ENCODE peak calls at places on chromosomes 13 and 19, in nine cellular contexts. One of them, this sample, is unnamed. For H3K4me1, the result is how much of the 10 kb centered on the place peaks cover.

GRCh38 chr13:113906566-113906965 is 42.7 kb upstream of the GAS6 start:
- DNase-seq in left lung: no peak
- DNase-seq in GM12878: no peak
- DNase-seq in stomach: peak
- DNase-seq in H9: no peak
- DNase-seq in aorta: no peak
- DNase-seq in esophagus squamous epithelium: no peak
- DNase-seq in testis: no peak
- DNase-seq in CD4-positive, CD25-positive, alpha-beta regulatory T cell: no peak
- DNase-seq in this sample: no peak

GRCh38 chr13:48562296-48563066 is 29.6 kb upstream of the RCBTB2 start:
- DNase-seq in left lung: no peak
- DNase-seq in GM12878: peak
- DNase-seq in stomach: no peak
- DNase-seq in H9: no peak
- DNase-seq in aorta: no peak
- DNase-seq in esophagus squamous epithelium: no peak
- DNase-seq in testis: no peak
- DNase-seq in CD4-positive, CD25-positive, alpha-beta regulatory T cell: peak
- DNase-seq in this sample: no peak

GRCh38 chr13:24267283-24267682 is 42.1 kb upstream of the C1QTNF9 start:
- DNase-seq in left lung: no peak
- DNase-seq in GM12878: peak
- DNase-seq in stomach: no peak
- DNase-seq in H9: no peak
- DNase-seq in aorta: no peak
- DNase-seq in esophagus squamous epithelium: no peak
- DNase-seq in testis: peak
- DNase-seq in CD4-positive, CD25-positive, alpha-beta regulatory T cell: no peak
- DNase-seq in this sample: no peak

GRCh38 chr13:107834717-107835116 is 380.6 kb downstream of the LIG4 start:
- DNase-seq in left lung: no peak
- DNase-seq in GM12878: no peak
- DNase-seq in stomach: no peak
- DNase-seq in H9: no peak
- DNase-seq in aorta: no peak
- DNase-seq in esophagus squamous epithelium: no peak
- DNase-seq in testis: no peak
- DNase-seq in CD4-positive, CD25-positive, alpha-beta regulatory T cell: no peak
- DNase-seq in this sample: no peak

GRCh38 chr13:35953537-35954206 is 177.5 kb downstream of the DCLK1 start:
- DNase-seq in left lung: peak
- DNase-seq in GM12878: no peak
- DNase-seq in stomach: peak
- DNase-seq in H9: peak
- DNase-seq in aorta: peak
- DNase-seq in esophagus squamous epithelium: no peak
- DNase-seq in testis: peak
- DNase-seq in CD4-positive, CD25-positive, alpha-beta regulatory T cell: no peak
- DNase-seq in this sample: peak

GRCh38 chr13:20709782-20710181 is 6.3 kb downstream of the IL17D start:
- DNase-seq in left lung: no peak
- DNase-seq in GM12878: no peak
- DNase-seq in stomach: no peak
- DNase-seq in H9: no peak
- DNase-seq in aorta: no peak
- DNase-seq in esophagus squamous epithelium: no peak
- DNase-seq in testis: no peak
- DNase-seq in CD4-positive, CD25-positive, alpha-beta regulatory T cell: no peak
- DNase-seq in this sample: no peak

GRCh38 chr19:45075215-45076028 is 856 bp downstream of the ZNF296 start:
- DNase-seq in left lung: peak
- DNase-seq in GM12878: peak
- DNase-seq in stomach: peak
- DNase-seq in H9: peak
- DNase-seq in aorta: peak
- DNase-seq in esophagus squamous epithelium: peak
- DNase-seq in testis: peak
- DNase-seq in CD4-positive, CD25-positive, alpha-beta regulatory T cell: peak
- DNase-seq in this sample: peak

GRCh38 chr19:35348909-35349611 is 1.4 kb downstream of the FFAR1 start:
- DNase-seq in left lung: no peak
- DNase-seq in GM12878: no peak
- DNase-seq in stomach: no peak
- DNase-seq in H9: peak
- DNase-seq in aorta: no peak
- DNase-seq in esophagus squamous epithelium: no peak
- DNase-seq in testis: peak
- DNase-seq in CD4-positive, CD25-positive, alpha-beta regulatory T cell: no peak
- DNase-seq in this sample: peak

GRCh38 chr19:10898633-10899032 is 27.3 kb downstream of the CARM1 start:
- DNase-seq in left lung: no peak
- DNase-seq in GM12878: no peak
- DNase-seq in stomach: no peak
- DNase-seq in H9: no peak
- DNase-seq in aorta: no peak
- DNase-seq in esophagus squamous epithelium: no peak
- DNase-seq in testis: no peak
- DNase-seq in CD4-positive, CD25-positive, alpha-beta regulatory T cell: no peak
- DNase-seq in this sample: no peak

GRCh38 chr19:10895363-10895762 is 24.0 kb downstream of the CARM1 start:
- DNase-seq in left lung: no peak
- DNase-seq in GM12878: no peak
- DNase-seq in stomach: no peak
- DNase-seq in H9: no peak
- DNase-seq in aorta: no peak
- DNase-seq in esophagus squamous epithelium: no peak
- DNase-seq in testis: no peak
- DNase-seq in CD4-positive, CD25-positive, alpha-beta regulatory T cell: no peak
- DNase-seq in this sample: no peak

GRCh38 chr19:10896851-10897526 is 25.6 kb downstream of the CARM1 start:
- DNase-seq in left lung: no peak
- DNase-seq in GM12878: no peak
- DNase-seq in stomach: no peak
- DNase-seq in H9: no peak
- DNase-seq in aorta: no peak
- DNase-seq in esophagus squamous epithelium: no peak
- DNase-seq in testis: no peak
- DNase-seq in CD4-positive, CD25-positive, alpha-beta regulatory T cell: no peak
- DNase-seq in this sample: no peak

GRCh38 chr19:10894911-10895213 is 23.5 kb downstream of the CARM1 start:
- DNase-seq in left lung: no peak
- DNase-seq in GM12878: no peak
- DNase-seq in stomach: no peak
- DNase-seq in H9: no peak
- DNase-seq in aorta: no peak
- DNase-seq in esophagus squamous epithelium: no peak
- DNase-seq in testis: no peak
- DNase-seq in CD4-positive, CD25-positive, alpha-beta regulatory T cell: no peak
- DNase-seq in this sample: no peak

DNA sequence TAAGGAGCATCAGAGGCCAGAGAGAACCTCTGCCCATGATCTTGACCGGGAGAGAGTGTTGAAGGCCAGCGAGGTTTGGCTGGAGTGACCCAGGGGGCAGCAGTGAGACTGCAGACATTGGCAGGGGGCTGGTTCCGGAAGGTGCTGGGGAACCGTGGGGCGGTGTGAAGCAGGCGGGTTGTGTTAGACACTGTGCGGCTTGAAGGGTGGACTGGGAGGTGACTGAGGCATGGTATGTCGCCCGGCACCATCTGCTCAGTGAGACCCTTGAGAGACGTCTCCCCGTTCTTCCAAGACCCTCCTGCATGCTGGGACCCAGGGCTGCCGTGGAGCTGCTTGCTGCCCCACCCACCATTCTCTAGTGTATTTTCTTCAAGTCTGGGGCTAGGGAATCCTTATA is 24.6 kb downstream of the CARM1 start:
- DNase-seq in left lung: no peak
- DNase-seq in GM12878: no peak
- DNase-seq in stomach: no peak
- DNase-seq in H9: peak
- DNase-seq in aorta: no peak
- DNase-seq in esophagus squamous epithelium: no peak
- DNase-seq in testis: no peak
- DNase-seq in CD4-positive, CD25-positive, alpha-beta regulatory T cell: no peak
- DNase-seq in this sample: no peak
- H3K4me1 ChIP-seq in left lung: under half
- H3K4me1 ChIP-seq in GM12878: under half
- H3K4me1 ChIP-seq in stomach: half or more
- H3K4me1 ChIP-seq in H9: under half
- H3K4me1 ChIP-seq in aorta: under half
- H3K4me1 ChIP-seq in esophagus squamous epithelium: half or more
- H3K4me1 ChIP-seq in testis: under half
- H3K4me1 ChIP-seq in CD4-positive, CD25-positive, alpha-beta regulatory T cell: under half
- H3K4me1 ChIP-seq in this sample: under half

GRCh38 chr19:14117668-14118164 is at the start of gene PRKACA:
- DNase-seq in left lung: peak
- DNase-seq in GM12878: peak
- DNase-seq in stomach: peak
- DNase-seq in H9: peak
- DNase-seq in aorta: peak
- DNase-seq in esophagus squamous epithelium: peak
- DNase-seq in testis: peak
- DNase-seq in CD4-positive, CD25-positive, alpha-beta regulatory T cell: peak
- DNase-seq in this sample: peak

GRCh38 chr19:14115761-14116160 is 1.8 kb downstream of the PRKACA start:
- DNase-seq in left lung: no peak
- DNase-seq in GM12878: no peak
- DNase-seq in stomach: no peak
- DNase-seq in H9: no peak
- DNase-seq in aorta: no peak
- DNase-seq in esophagus squamous epithelium: no peak
- DNase-seq in testis: no peak
- DNase-seq in CD4-positive, CD25-positive, alpha-beta regulatory T cell: no peak
- DNase-seq in this sample: no peak

GRCh38 chr19:14116525-14116917 is 1.0 kb downstream of the PRKACA start:
- DNase-seq in left lung: no peak
- DNase-seq in GM12878: no peak
- DNase-seq in stomach: no peak
- DNase-seq in H9: no peak
- DNase-seq in aorta: no peak
- DNase-seq in esophagus squamous epithelium: no peak
- DNase-seq in testis: no peak
- DNase-seq in CD4-positive, CD25-positive, alpha-beta regulatory T cell: no peak
- DNase-seq in this sample: no peak

GRCh38 chr19:14118165-14119051 is 846 bp upstream of the PRKACA start:
- DNase-seq in left lung: peak
- DNase-seq in GM12878: no peak
- DNase-seq in stomach: peak
- DNase-seq in H9: no peak
- DNase-seq in aorta: peak
- DNase-seq in esophagus squamous epithelium: peak
- DNase-seq in testis: peak
- DNase-seq in CD4-positive, CD25-positive, alpha-beta regulatory T cell: peak
- DNase-seq in this sample: peak

GRCh38 chr19:14116918-14117578 is 514 bp downstream of the PRKACA start:
- DNase-seq in left lung: peak
- DNase-seq in GM12878: no peak
- DNase-seq in stomach: no peak
- DNase-seq in H9: no peak
- DNase-seq in aorta: peak
- DNase-seq in esophagus squamous epithelium: peak
- DNase-seq in testis: peak
- DNase-seq in CD4-positive, CD25-positive, alpha-beta regulatory T cell: peak
- DNase-seq in this sample: peak
- H3K4me1 ChIP-seq in left lung: under half
- H3K4me1 ChIP-seq in GM12878: under half
- H3K4me1 ChIP-seq in stomach: half or more
- H3K4me1 ChIP-seq in H9: under half
- H3K4me1 ChIP-seq in aorta: under half
- H3K4me1 ChIP-seq in esophagus squamous epithelium: half or more
- H3K4me1 ChIP-seq in testis: half or more
- H3K4me1 ChIP-seq in CD4-positive, CD25-positive, alpha-beta regulatory T cell: under half
- H3K4me1 ChIP-seq in this sample: half or more

GRCh38 chr19:29942404-29943261 is 594 bp downstream of the URI1 start:
- DNase-seq in left lung: peak
- DNase-seq in GM12878: no peak
- DNase-seq in stomach: peak
- DNase-seq in H9: peak
- DNase-seq in aorta: peak
- DNase-seq in esophagus squamous epithelium: no peak
- DNase-seq in testis: peak
- DNase-seq in CD4-positive, CD25-positive, alpha-beta regulatory T cell: peak
- DNase-seq in this sample: peak

GRCh38 chr19:29944415-29945012 is 2.5 kb downstream of the URI1 start:
- DNase-seq in left lung: no peak
- DNase-seq in GM12878: no peak
- DNase-seq in stomach: no peak
- DNase-seq in H9: no peak
- DNase-seq in aorta: no peak
- DNase-seq in esophagus squamous epithelium: no peak
- DNase-seq in testis: no peak
- DNase-seq in CD4-positive, CD25-positive, alpha-beta regulatory T cell: no peak
- DNase-seq in this sample: no peak

GRCh38 chr19:29941828-29942403 is at the start of gene URI1:
- DNase-seq in left lung: peak
- DNase-seq in GM12878: no peak
- DNase-seq in stomach: peak
- DNase-seq in H9: peak
- DNase-seq in aorta: peak
- DNase-seq in esophagus squamous epithelium: peak
- DNase-seq in testis: peak
- DNase-seq in CD4-positive, CD25-positive, alpha-beta regulatory T cell: peak
- DNase-seq in this sample: peak

GRCh38 chr19:29945017-29945416 is 3.0 kb downstream of the URI1 start:
- DNase-seq in left lung: no peak
- DNase-seq in GM12878: no peak
- DNase-seq in stomach: no peak
- DNase-seq in H9: no peak
- DNase-seq in aorta: no peak
- DNase-seq in esophagus squamous epithelium: no peak
- DNase-seq in testis: no peak
- DNase-seq in CD4-positive, CD25-positive, alpha-beta regulatory T cell: no peak
- DNase-seq in this sample: no peak

GRCh38 chr19:29943615-29944014 is 1.6 kb downstream of the URI1 start:
- DNase-seq in left lung: no peak
- DNase-seq in GM12878: no peak
- DNase-seq in stomach: no peak
- DNase-seq in H9: no peak
- DNase-seq in aorta: no peak
- DNase-seq in esophagus squamous epithelium: no peak
- DNase-seq in testis: no peak
- DNase-seq in CD4-positive, CD25-positive, alpha-beta regulatory T cell: no peak
- DNase-seq in this sample: no peak
- H3K4me1 ChIP-seq in left lung: under half
- H3K4me1 ChIP-seq in GM12878: under half
- H3K4me1 ChIP-seq in stomach: half or more
- H3K4me1 ChIP-seq in H9: under half
- H3K4me1 ChIP-seq in aorta: under half
- H3K4me1 ChIP-seq in esophagus squamous epithelium: half or more
- H3K4me1 ChIP-seq in testis: under half
- H3K4me1 ChIP-seq in CD4-positive, CD25-positive, alpha-beta regulatory T cell: half or more
- H3K4me1 ChIP-seq in this sample: under half

DNA sequence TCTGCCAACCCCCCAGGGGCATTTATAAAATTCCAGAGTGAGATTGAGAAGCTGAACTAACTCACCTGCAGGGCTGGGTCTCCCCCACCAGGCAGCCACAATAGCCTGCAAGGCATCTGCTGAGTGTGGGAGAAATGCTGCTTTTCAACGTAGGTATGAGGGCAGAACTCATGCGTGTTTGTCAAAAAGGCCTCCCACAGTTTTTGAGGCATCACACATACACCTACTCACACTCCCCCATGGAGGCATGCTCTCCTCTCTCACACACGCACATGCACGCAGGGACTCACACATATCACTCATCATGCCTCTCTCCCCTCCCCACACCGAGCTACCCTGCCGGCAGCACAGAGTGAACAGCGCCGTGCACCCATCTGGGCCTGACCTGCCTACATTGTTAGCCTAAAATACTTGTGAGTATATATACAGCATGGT is 390.5 kb downstream of the FGF9 start:
- DNase-seq in left lung: no peak
- DNase-seq in GM12878: peak
- DNase-seq in stomach: no peak
- DNase-seq in H9: peak
- DNase-seq in aorta: no peak
- DNase-seq in esophagus squamous epithelium: no peak
- DNase-seq in testis: no peak
- DNase-seq in CD4-positive, CD25-positive, alpha-beta regulatory T cell: no peak
- DNase-seq in this sample: no peak
- H3K4me1 ChIP-seq in left lung: under half
- H3K4me1 ChIP-seq in GM12878: under half
- H3K4me1 ChIP-seq in stomach: under half
- H3K4me1 ChIP-seq in H9: under half
- H3K4me1 ChIP-seq in aorta: under half
- H3K4me1 ChIP-seq in esophagus squamous epithelium: under half
- H3K4me1 ChIP-seq in testis: under half
- H3K4me1 ChIP-seq in CD4-positive, CD25-positive, alpha-beta regulatory T cell: under half
- H3K4me1 ChIP-seq in this sample: under half

This sample was measured in body of pancreas.